ENCODE peak calls at places on chromosome 20, in four cellular contexts. Z is endothelial cell of umbilical vein, C is fibroblast of lung, B is neural progenitor cell. M is an unnamed sample.

GRCh38 chr20:7327815-7328214 is 560.3 kb downstream of the BMP2 start:
- DNase-seq in Z (no peak), C (no peak), B (no peak), M (no peak)

GRCh38 chr20:46305973-46306360 is 2.3 kb downstream of the CDH22 start:
- DNase-seq in Z (no peak), C (no peak), B (no peak), M (no peak)

GRCh38 chr20:11411765-11412164 is 505.9 kb upstream of the BTBD3 start:
- DNase-seq in Z (no peak), C (no peak), B (peak), M (no peak)

GRCh38 chr20:62211769-62212288 is 8.2 kb downstream of the HRH3 start:
- DNase-seq in Z (no peak), C (no peak), B (no peak), M (no peak)

GRCh38 chr20:52110456-52110855 is 81.1 kb downstream of the ZFP64 start:
- DNase-seq in Z (no peak), C (no peak), B (no peak), M (no peak)

GRCh38 chr20:4688342-4688741 is 33.4 kb upstream of the PRND start:
- DNase-seq in Z (no peak), C (no peak), B (no peak), M (no peak)

GRCh38 chr20:25574411-25574810 is 10.9 kb downstream of the NINL start:
- DNase-seq in Z (peak), C (peak), B (no peak), M (peak)

GRCh38 chr20:49426873-49427272 is 55.6 kb downstream of the KCNB1 start:
- DNase-seq in Z (no peak), C (peak), B (no peak), M (no peak)

GRCh38 chr20:5908981-5909380 is 41.4 kb downstream of the TRMT6 start:
- DNase-seq in Z (no peak), C (no peak), B (no peak), M (peak)

GRCh38 chr20:35700625-35701148 is 1.5 kb downstream of the ROMO1 start:
- DNase-seq in Z (no peak), C (no peak), B (no peak), M (no peak)

GRCh38 chr20:21173496-21174025 is 47.7 kb downstream of the KIZ start:
- DNase-seq in Z (no peak), C (peak), B (no peak), M (peak)

GRCh38 chr20:50455656-50456451 is 54.3 kb upstream of the PTPN1 start:
- DNase-seq in Z (no peak), C (no peak), B (no peak), M (no peak)

GRCh38 chr20:44773070-44773829 is 27.6 kb downstream of the KCNK15 start:
- DNase-seq in Z (no peak), C (no peak), B (no peak), M (no peak)

GRCh38 chr20:34264141-34264540 is 22.9 kb downstream of the ASIP start:
- DNase-seq in Z (no peak), C (no peak), B (no peak), M (no peak)

GRCh38 chr20:51221791-51222408 is 199.0 kb upstream of the KCNG1 start:
- DNase-seq in Z (peak), C (peak), B (peak), M (no peak)

DNA sequence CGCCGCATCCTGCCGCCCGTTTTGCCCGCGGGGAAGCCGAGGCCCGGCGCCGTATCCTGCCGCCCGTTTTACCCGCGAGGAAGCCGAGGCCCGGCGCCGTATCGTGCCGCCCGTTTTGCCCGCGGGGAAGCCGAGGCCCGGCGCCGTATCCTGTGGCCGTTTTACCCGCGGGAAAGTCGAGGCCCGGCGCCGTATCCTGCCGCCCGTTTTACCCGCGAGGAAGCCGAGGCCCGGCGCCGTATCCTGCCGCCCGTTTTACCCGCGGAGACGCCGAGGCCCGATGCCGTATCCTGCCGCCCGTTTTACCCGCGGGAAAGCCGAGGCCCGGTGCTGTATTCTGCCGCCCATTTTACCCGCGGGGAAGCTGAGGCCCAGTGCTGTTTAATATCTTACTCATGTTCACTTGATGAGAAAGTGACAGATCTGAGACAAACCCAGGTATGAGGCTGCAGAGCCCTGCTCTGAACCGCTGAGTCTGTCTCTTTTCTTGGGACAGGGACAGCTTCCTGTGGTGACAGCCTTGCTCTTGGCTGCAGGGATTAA is 129.4 kb downstream of the CDH26 start:
- DNase-seq in Z (no peak), C (peak), B (no peak), M (no peak)
- TF ChIP-seq EZH2 in Z (no peak), C (no peak), B (no peak), M (no peak)

DNA sequence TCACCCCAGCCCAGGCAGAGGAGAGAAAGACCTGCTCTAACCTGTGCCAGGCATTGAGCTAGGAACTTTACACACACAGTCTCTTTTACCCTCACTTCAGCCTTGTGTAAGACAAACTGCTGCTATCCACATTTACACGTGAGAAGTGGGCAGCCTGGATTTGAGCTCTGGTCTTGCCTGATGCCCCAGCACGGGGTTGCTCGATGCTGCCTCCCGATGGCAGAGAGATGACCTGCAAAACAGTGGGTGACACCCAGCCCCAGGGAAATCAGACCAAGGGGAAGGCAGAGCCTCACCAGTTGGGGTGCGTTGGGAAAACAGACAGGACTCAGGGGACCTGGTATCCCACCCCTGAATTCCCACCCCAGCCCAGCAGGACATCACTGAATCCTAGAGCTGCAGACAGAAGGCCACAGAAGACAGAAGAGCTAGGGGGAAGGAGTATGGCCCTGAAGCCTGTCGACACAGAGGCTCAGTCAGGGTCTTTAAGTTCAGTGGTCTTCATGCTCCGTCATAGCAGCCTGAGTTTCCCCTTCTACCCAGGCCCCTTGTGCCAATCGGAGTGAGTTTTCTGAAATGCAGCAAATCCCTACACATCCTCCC is 990 bp downstream of the BPI start:
- DNase-seq in Z (peak), C (peak), B (peak), M (no peak)
- TF ChIP-seq CTCF in Z (peak), C (peak), B (peak), M (peak)

GRCh38 chr20:32288225-32288849 is 10.9 kb downstream of the KIF3B start:
- DNase-seq in Z (no peak), C (no peak), B (no peak), M (no peak)
- TF ChIP-seq EZH2 in Z (no peak), C (no peak), B (no peak), M (no peak)

GRCh38 chr20:8454137-8454712 is 322.2 kb downstream of the PLCB1 start:
- DNase-seq in Z (peak), C (peak), B (peak), M (peak)
- TF ChIP-seq CTCF in Z (peak), C (peak), B (peak), M (peak)